ENCODE peak calls at places on chromosomes 4 and X, in ten cellular contexts. One of them, this sample, is unnamed.

GRCh38 chr4:90616711-90617110 is 489.5 kb downstream of the CCSER1 start:
- DNase-seq in SK-N-SH: no peak
- DNase-seq in HepG2: no peak
- DNase-seq in osteoblast: no peak
- DNase-seq in IMR-90: no peak
- DNase-seq in fibroblast of lung: no peak
- DNase-seq in CD8-positive, alpha-beta memory T cell: no peak
- DNase-seq in breast epithelium: no peak
- DNase-seq in endothelial cell of umbilical vein: no peak
- DNase-seq in thoracic aorta: no peak
- DNase-seq in this sample: no peak

GRCh38 chr4:184163813-184164212 is 53.9 kb downstream of the ENPP6 start:
- DNase-seq in osteoblast: no peak
- DNase-seq in SK-N-SH: peak; percentile 84
- DNase-seq in IMR-90: peak; percentile 6
- DNase-seq in CD8-positive, alpha-beta memory T cell: no peak
- DNase-seq in fibroblast of lung: peak; percentile 6
- DNase-seq in endothelial cell of umbilical vein: peak; percentile 5
- DNase-seq in thoracic aorta: no peak
- DNase-seq in breast epithelium: no peak
- DNase-seq in HepG2: peak; percentile 26
- DNase-seq in this sample: no peak

GRCh38 chrX:9369802-9370291 is 95.0 kb upstream of the TBL1X start:
- DNase-seq in SK-N-SH: no peak
- DNase-seq in HepG2: no peak
- DNase-seq in breast epithelium: no peak
- DNase-seq in IMR-90: no peak
- DNase-seq in CD8-positive, alpha-beta memory T cell: no peak
- DNase-seq in endothelial cell of umbilical vein: no peak
- DNase-seq in fibroblast of lung: peak; percentile 56
- DNase-seq in thoracic aorta: no peak
- DNase-seq in osteoblast: no peak
- DNase-seq in this sample: no peak

GRCh38 chr4:153763404-153763803 is 3.6 kb upstream of the RNF175 start:
- DNase-seq in breast epithelium: no peak
- DNase-seq in SK-N-SH: no peak
- DNase-seq in HepG2: no peak
- DNase-seq in IMR-90: no peak
- DNase-seq in osteoblast: no peak
- DNase-seq in CD8-positive, alpha-beta memory T cell: no peak
- DNase-seq in endothelial cell of umbilical vein: no peak
- DNase-seq in thoracic aorta: no peak
- DNase-seq in fibroblast of lung: no peak
- DNase-seq in this sample: no peak

GRCh38 chr4:86334020-86334750 is 25.7 kb downstream of the MAPK10 start:
- DNase-seq in IMR-90: no peak
- DNase-seq in endothelial cell of umbilical vein: no peak
- DNase-seq in CD8-positive, alpha-beta memory T cell: no peak
- DNase-seq in fibroblast of lung: no peak
- DNase-seq in HepG2: no peak
- DNase-seq in SK-N-SH: no peak
- DNase-seq in breast epithelium: no peak
- DNase-seq in osteoblast: no peak
- DNase-seq in thoracic aorta: no peak
- DNase-seq in this sample: no peak

GRCh38 chr4:109730294-109731051 is 603 bp upstream of the PLA2G12A start:
- DNase-seq in SK-N-SH: peak; percentile 59
- DNase-seq in breast epithelium: peak; percentile 27
- DNase-seq in fibroblast of lung: peak; percentile 59
- DNase-seq in osteoblast: peak; percentile 90
- DNase-seq in CD8-positive, alpha-beta memory T cell: no peak
- DNase-seq in thoracic aorta: peak; percentile 3
- DNase-seq in HepG2: no peak
- DNase-seq in IMR-90: peak; percentile 56
- DNase-seq in endothelial cell of umbilical vein: peak; percentile 75
- DNase-seq in this sample: peak; percentile 16

GRCh38 chrX:133681897-133682296 is 266.6 kb upstream of the GPC4 start:
- DNase-seq in thoracic aorta: no peak
- DNase-seq in IMR-90: no peak
- DNase-seq in endothelial cell of umbilical vein: no peak
- DNase-seq in HepG2: no peak
- DNase-seq in osteoblast: no peak
- DNase-seq in breast epithelium: no peak
- DNase-seq in SK-N-SH: no peak
- DNase-seq in fibroblast of lung: no peak
- DNase-seq in CD8-positive, alpha-beta memory T cell: no peak
- DNase-seq in this sample: no peak

GRCh38 chr4:47543331-47543730 is 58.3 kb downstream of the ATP10D start:
- DNase-seq in SK-N-SH: no peak
- DNase-seq in IMR-90: peak; percentile 23
- DNase-seq in CD8-positive, alpha-beta memory T cell: no peak
- DNase-seq in thoracic aorta: no peak
- DNase-seq in osteoblast: no peak
- DNase-seq in fibroblast of lung: peak; percentile 36
- DNase-seq in HepG2: no peak
- DNase-seq in breast epithelium: no peak
- DNase-seq in endothelial cell of umbilical vein: no peak
- DNase-seq in this sample: no peak

GRCh38 chr4:15774020-15774420 is 4.1 kb upstream of the CD38 start:
- DNase-seq in SK-N-SH: no peak
- DNase-seq in CD8-positive, alpha-beta memory T cell: no peak
- DNase-seq in IMR-90: no peak
- DNase-seq in osteoblast: no peak
- DNase-seq in HepG2: no peak
- DNase-seq in endothelial cell of umbilical vein: no peak
- DNase-seq in fibroblast of lung: no peak
- DNase-seq in thoracic aorta: no peak
- DNase-seq in breast epithelium: no peak
- DNase-seq in this sample: no peak

GRCh38 chr4:36215627-36216026 is 28.7 kb downstream of the ARAP2 start:
- DNase-seq in fibroblast of lung: no peak
- DNase-seq in breast epithelium: no peak
- DNase-seq in SK-N-SH: no peak
- DNase-seq in endothelial cell of umbilical vein: no peak
- DNase-seq in HepG2: no peak
- DNase-seq in CD8-positive, alpha-beta memory T cell: no peak
- DNase-seq in osteoblast: no peak
- DNase-seq in IMR-90: no peak
- DNase-seq in thoracic aorta: no peak
- DNase-seq in this sample: no peak

GRCh38 chr4:40455340-40455902 is 120.3 kb downstream of the CHRNA9 start:
- DNase-seq in SK-N-SH: no peak
- DNase-seq in thoracic aorta: no peak
- DNase-seq in HepG2: peak; percentile 47
- DNase-seq in osteoblast: no peak
- DNase-seq in fibroblast of lung: no peak
- DNase-seq in breast epithelium: no peak
- DNase-seq in endothelial cell of umbilical vein: no peak
- DNase-seq in IMR-90: no peak
- DNase-seq in CD8-positive, alpha-beta memory T cell: no peak
- DNase-seq in this sample: no peak

GRCh38 chr4:47809654-47810203 is 28.1 kb downstream of the CORIN start:
- DNase-seq in fibroblast of lung: no peak
- DNase-seq in IMR-90: peak; percentile 2
- DNase-seq in osteoblast: no peak
- DNase-seq in breast epithelium: no peak
- DNase-seq in thoracic aorta: no peak
- DNase-seq in SK-N-SH: no peak
- DNase-seq in HepG2: no peak
- DNase-seq in CD8-positive, alpha-beta memory T cell: no peak
- DNase-seq in endothelial cell of umbilical vein: no peak
- DNase-seq in this sample: no peak

DNA sequence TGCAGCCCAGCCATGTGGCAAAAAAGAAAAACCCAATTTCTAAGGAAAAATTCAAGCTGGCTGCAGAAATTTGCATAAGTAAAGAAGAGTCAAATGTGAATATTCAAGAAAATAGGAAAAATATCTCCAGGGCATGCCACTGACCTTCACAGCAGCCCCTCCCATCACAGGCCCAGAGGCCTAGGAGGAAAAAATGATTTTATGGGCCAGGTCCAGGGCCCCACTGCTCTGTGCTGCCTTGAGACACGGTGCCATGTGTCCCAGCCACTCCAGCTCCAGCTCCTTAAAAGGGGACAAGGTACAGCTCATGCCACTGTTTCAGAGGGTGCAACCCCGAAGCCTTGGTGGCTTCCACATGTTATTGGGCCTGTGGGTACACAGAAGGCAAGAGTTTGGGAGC is 182.7 kb upstream of the FGF16 start:
- DNase-seq in fibroblast of lung: no peak
- DNase-seq in thoracic aorta: no peak
- DNase-seq in breast epithelium: no peak
- DNase-seq in CD8-positive, alpha-beta memory T cell: no peak
- DNase-seq in HepG2: no peak
- DNase-seq in osteoblast: no peak
- DNase-seq in SK-N-SH: no peak
- DNase-seq in endothelial cell of umbilical vein: no peak
- DNase-seq in IMR-90: no peak
- DNase-seq in this sample: no peak
- H3K9me3 ChIP-seq in fibroblast of lung: no peaks in the 10 kb centered on the region
- H3K9me3 ChIP-seq in thoracic aorta: no peaks in the 10 kb centered on the region
- H3K9me3 ChIP-seq in breast epithelium: peaks cover 82% of the 10 kb centered on the region
- H3K9me3 ChIP-seq in CD8-positive, alpha-beta memory T cell: no peaks in the 10 kb centered on the region
- H3K9me3 ChIP-seq in HepG2: peaks cover 26% of the 10 kb centered on the region
- H3K9me3 ChIP-seq in osteoblast: peaks cover 2% of the 10 kb centered on the region
- H3K9me3 ChIP-seq in SK-N-SH: no peaks in the 10 kb centered on the region
- H3K9me3 ChIP-seq in endothelial cell of umbilical vein: no peaks in the 10 kb centered on the region
- H3K9me3 ChIP-seq in IMR-90: peaks cover 9% of the 10 kb centered on the region
- H3K9me3 ChIP-seq in this sample: no peaks in the 10 kb centered on the region

GRCh38 chr4:131113704-131114103 is 2017.8 kb downstream of the C4orf33 start:
- DNase-seq in HepG2: no peak
- DNase-seq in endothelial cell of umbilical vein: no peak
- DNase-seq in SK-N-SH: no peak
- DNase-seq in fibroblast of lung: no peak
- DNase-seq in osteoblast: no peak
- DNase-seq in thoracic aorta: no peak
- DNase-seq in breast epithelium: no peak
- DNase-seq in IMR-90: no peak
- DNase-seq in CD8-positive, alpha-beta memory T cell: no peak
- DNase-seq in this sample: no peak

DNA sequence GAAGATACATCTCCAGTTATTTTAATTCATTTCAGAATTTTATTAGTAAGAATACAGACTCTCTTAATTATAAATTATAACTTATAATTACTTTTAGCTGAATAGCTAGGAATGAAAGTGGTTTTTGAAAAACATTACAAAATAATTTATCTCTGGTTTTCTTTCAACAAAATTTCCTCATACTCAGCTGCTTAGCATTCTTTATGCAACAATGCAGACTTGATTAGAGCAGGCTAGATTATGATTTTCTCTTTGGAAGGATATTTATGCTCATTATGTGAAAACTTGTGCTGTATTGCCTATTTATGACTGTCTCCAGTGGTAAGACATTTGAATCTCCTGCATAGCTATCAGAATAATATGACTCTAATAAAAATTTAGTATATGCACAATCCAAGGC is 2023.7 kb downstream of the C4orf33 start:
- DNase-seq in breast epithelium: no peak
- DNase-seq in fibroblast of lung: no peak
- DNase-seq in CD8-positive, alpha-beta memory T cell: no peak
- DNase-seq in SK-N-SH: no peak
- DNase-seq in thoracic aorta: no peak
- DNase-seq in IMR-90: no peak
- DNase-seq in endothelial cell of umbilical vein: no peak
- DNase-seq in osteoblast: no peak
- DNase-seq in HepG2: no peak
- DNase-seq in this sample: no peak
- H3K9me3 ChIP-seq in breast epithelium: no peaks in the 10 kb centered on the region
- H3K9me3 ChIP-seq in fibroblast of lung: no peaks in the 10 kb centered on the region
- H3K9me3 ChIP-seq in CD8-positive, alpha-beta memory T cell: no peaks in the 10 kb centered on the region
- H3K9me3 ChIP-seq in SK-N-SH: no peaks in the 10 kb centered on the region
- H3K9me3 ChIP-seq in thoracic aorta: no peaks in the 10 kb centered on the region
- H3K9me3 ChIP-seq in IMR-90: no peaks in the 10 kb centered on the region
- H3K9me3 ChIP-seq in endothelial cell of umbilical vein: no peaks in the 10 kb centered on the region
- H3K9me3 ChIP-seq in osteoblast: no peaks in the 10 kb centered on the region
- H3K9me3 ChIP-seq in HepG2: no peaks in the 10 kb centered on the region
- H3K9me3 ChIP-seq in this sample: no peaks in the 10 kb centered on the region

DNA sequence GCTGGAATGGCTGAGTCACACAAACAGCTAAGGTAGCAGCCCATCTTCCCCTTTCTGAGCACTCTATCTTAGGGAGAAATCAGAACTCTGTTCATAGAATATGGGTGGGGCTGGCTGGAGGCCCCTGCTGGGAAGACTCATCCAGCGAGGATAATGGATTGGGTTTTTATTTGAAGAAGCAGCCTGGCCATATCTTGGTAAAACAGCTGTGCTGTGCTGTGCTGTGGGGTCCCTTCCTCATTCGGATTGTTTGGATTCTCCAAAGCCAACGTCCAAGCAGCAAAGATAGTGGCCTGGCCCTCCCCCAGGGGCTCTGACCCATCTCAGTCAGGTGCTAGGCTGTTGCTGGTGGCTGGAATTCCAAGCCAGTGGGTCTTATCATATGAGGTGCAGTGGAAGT is 63.8 kb downstream of the ZNF718 start:
- DNase-seq in osteoblast: no peak
- DNase-seq in fibroblast of lung: no peak
- DNase-seq in CD8-positive, alpha-beta memory T cell: no peak
- DNase-seq in endothelial cell of umbilical vein: no peak
- DNase-seq in thoracic aorta: no peak
- DNase-seq in HepG2: no peak
- DNase-seq in IMR-90: no peak
- DNase-seq in breast epithelium: no peak
- DNase-seq in SK-N-SH: no peak
- DNase-seq in this sample: no peak
- H3K9me3 ChIP-seq in osteoblast: no peaks in the 10 kb centered on the region
- H3K9me3 ChIP-seq in fibroblast of lung: no peaks in the 10 kb centered on the region
- H3K9me3 ChIP-seq in CD8-positive, alpha-beta memory T cell: peaks cover 4% of the 10 kb centered on the region
- H3K9me3 ChIP-seq in endothelial cell of umbilical vein: no peaks in the 10 kb centered on the region
- H3K9me3 ChIP-seq in thoracic aorta: peaks cover 58% of the 10 kb centered on the region
- H3K9me3 ChIP-seq in HepG2: peaks cover 85% of the 10 kb centered on the region
- H3K9me3 ChIP-seq in IMR-90: peaks cover 30% of the 10 kb centered on the region
- H3K9me3 ChIP-seq in breast epithelium: peaks cover 72% of the 10 kb centered on the region
- H3K9me3 ChIP-seq in SK-N-SH: peaks cover 5% of the 10 kb centered on the region
- H3K9me3 ChIP-seq in this sample: peaks cover 35% of the 10 kb centered on the region

DNA sequence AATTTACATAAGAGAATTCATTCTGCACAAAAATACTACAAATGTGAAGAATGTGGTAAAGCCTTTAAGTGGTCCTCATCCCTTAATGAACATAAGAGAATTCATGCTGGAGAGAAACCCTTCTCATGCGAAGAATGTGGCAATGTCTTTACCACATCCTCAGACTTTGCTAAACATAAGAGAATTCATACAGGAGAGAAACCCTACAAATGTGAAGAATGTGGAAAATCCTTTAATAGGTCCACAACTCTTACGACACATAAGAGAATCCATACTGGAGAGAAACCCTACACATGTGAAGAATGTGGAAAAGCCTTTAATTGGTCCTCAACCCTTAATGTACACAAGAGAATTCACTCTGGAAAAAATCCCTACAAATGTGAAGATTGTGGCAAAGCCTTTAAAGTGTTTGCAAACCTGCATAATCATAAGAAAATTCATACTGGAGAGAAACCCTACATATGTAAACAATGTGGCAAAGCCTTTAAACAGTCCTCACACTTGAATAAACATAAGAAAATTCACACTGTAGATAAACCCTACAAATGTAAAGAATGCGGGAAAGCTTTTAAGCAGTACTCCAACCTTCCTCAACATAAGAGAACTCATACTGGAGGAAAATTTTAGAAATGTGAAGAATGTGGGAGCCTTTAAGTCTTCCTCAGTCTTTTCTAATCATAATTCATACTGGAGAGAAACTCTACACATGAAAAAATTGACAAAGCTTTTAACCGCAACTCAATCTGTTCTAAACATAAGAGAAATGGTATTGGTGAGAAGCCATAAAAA is 37.4 kb downstream of the ZNF718 start:
- DNase-seq in CD8-positive, alpha-beta memory T cell: no peak
- DNase-seq in SK-N-SH: no peak
- DNase-seq in thoracic aorta: no peak
- DNase-seq in IMR-90: no peak
- DNase-seq in HepG2: no peak
- DNase-seq in fibroblast of lung: no peak
- DNase-seq in breast epithelium: no peak
- DNase-seq in osteoblast: no peak
- DNase-seq in endothelial cell of umbilical vein: no peak
- DNase-seq in this sample: no peak
- H3K9me3 ChIP-seq in CD8-positive, alpha-beta memory T cell: peaks cover 43% of the 10 kb centered on the region
- H3K9me3 ChIP-seq in SK-N-SH: peaks cover 37% of the 10 kb centered on the region
- H3K9me3 ChIP-seq in thoracic aorta: peaks cover 96% of the 10 kb centered on the region
- H3K9me3 ChIP-seq in IMR-90: peaks cover 42% of the 10 kb centered on the region
- H3K9me3 ChIP-seq in HepG2: peaks cover 72% of the 10 kb centered on the region
- H3K9me3 ChIP-seq in fibroblast of lung: peaks cover 2% of the 10 kb centered on the region
- H3K9me3 ChIP-seq in breast epithelium: peaks cover 100% of the 10 kb centered on the region
- H3K9me3 ChIP-seq in osteoblast: peaks cover 15% of the 10 kb centered on the region
- H3K9me3 ChIP-seq in endothelial cell of umbilical vein: peaks cover 17% of the 10 kb centered on the region
- H3K9me3 ChIP-seq in this sample: peaks cover 40% of the 10 kb centered on the region

This sample was measured in T-helper 17 cell.